ENCODE peak calls at places on chromosomes 4 and X, in eight cellular contexts. Z, D, W, O, I, N, J and F are unnamed samples.

GRCh38 chr4:47451657-47452056 is 11.8 kb downstream of the COMMD8 start:
- DNase-seq in O (no peak), J (no peak), Z (no peak), N (no peak), W (no peak), I (no peak), D (no peak), F (no peak)

GRCh38 chr4:48831532-48832015 is 686 bp downstream of the OCIAD1 start:
- DNase-seq in D (peak; percentile 48), J (no peak), Z (no peak), O (no peak), N (no peak), I (peak; percentile 52), W (no peak), F (peak; percentile 10)

GRCh38 chr4:20305976-20306375 is 54.3 kb downstream of the SLIT2 start:
- DNase-seq in W (no peak), J (no peak), O (no peak), N (no peak), I (no peak), Z (no peak), D (peak; percentile 25), F (no peak)

GRCh38 chr4:169270156-169270809 is 473 bp downstream of the SH3RF1 start:
- DNase-seq in O (no peak), J (peak; percentile 67), Z (peak; percentile 63), N (peak; percentile 59), W (peak; percentile 42), I (peak; percentile 61), D (peak; percentile 84), F (peak; percentile 80)

GRCh38 chr4:14924945-14925344 is 77.3 kb upstream of the CPEB2 start:
- DNase-seq in J (no peak), Z (no peak), O (no peak), W (peak; percentile 17), D (no peak), N (no peak), I (no peak), F (no peak)

GRCh38 chr4:36269116-36269515 is 12.3 kb upstream of the DTHD1 start:
- DNase-seq in Z (no peak), O (no peak), J (peak; percentile 9), W (peak; percentile 79), N (no peak), I (no peak), D (no peak), F (no peak)

GRCh38 chr4:14985843-14986242 is 16.4 kb upstream of the CPEB2 start:
- DNase-seq in O (no peak), I (no peak), Z (no peak), J (no peak), W (no peak), D (no peak), N (no peak), F (no peak)

GRCh38 chr4:129350800-129351199 is 254.8 kb downstream of the C4orf33 start:
- DNase-seq in I (no peak), D (no peak), N (peak; percentile 28), W (no peak), O (no peak), Z (no peak), J (no peak), F (no peak)

GRCh38 chrX:33272986-33273385 is 61.6 kb upstream of the DMD start:
- DNase-seq in I (no peak), N (no peak), D (no peak), J (no peak), Z (no peak), O (no peak), W (no peak), F (no peak)

GRCh38 chrX:3712080-3712869 is 1.2 kb downstream of the PRKX start:
- DNase-seq in Z (peak; percentile 40), I (peak; percentile 35), W (peak; percentile 30), J (peak; percentile 33), O (no peak), D (peak; percentile 30), N (no peak), F (peak; percentile 8)

GRCh38 chr4:11429646-11430045 is 952 bp upstream of the HS3ST1 start:
- DNase-seq in N (peak; percentile 17), D (no peak), I (no peak), J (no peak), W (no peak), Z (peak; percentile 61), O (no peak), F (no peak)

GRCh38 chrX:104284407-104285000 is 29.8 kb upstream of the ESX1 start:
- DNase-seq in J (no peak), N (no peak), Z (no peak), D (no peak), I (no peak), O (no peak), W (no peak), F (no peak)

GRCh38 chr4:127957105-127957504 is 7.9 kb downstream of the MFSD8 start:
- DNase-seq in W (no peak), O (no peak), D (no peak), Z (no peak), N (no peak), I (no peak), J (no peak), F (no peak)

GRCh38 chr4:183746305-183747229 is 87.5 kb downstream of the TRAPPC11 start:
- DNase-seq in W (no peak), O (no peak), I (no peak), D (no peak), Z (no peak), J (no peak), N (no peak), F (no peak)

GRCh38 chr4:107035711-107036601 is at the start of gene DKK2:
- DNase-seq in Z (no peak), W (peak; percentile 19), D (peak; percentile 6), I (peak; percentile 20), O (no peak), J (no peak), N (peak; percentile 10), F (peak; percentile 9)

DNA sequence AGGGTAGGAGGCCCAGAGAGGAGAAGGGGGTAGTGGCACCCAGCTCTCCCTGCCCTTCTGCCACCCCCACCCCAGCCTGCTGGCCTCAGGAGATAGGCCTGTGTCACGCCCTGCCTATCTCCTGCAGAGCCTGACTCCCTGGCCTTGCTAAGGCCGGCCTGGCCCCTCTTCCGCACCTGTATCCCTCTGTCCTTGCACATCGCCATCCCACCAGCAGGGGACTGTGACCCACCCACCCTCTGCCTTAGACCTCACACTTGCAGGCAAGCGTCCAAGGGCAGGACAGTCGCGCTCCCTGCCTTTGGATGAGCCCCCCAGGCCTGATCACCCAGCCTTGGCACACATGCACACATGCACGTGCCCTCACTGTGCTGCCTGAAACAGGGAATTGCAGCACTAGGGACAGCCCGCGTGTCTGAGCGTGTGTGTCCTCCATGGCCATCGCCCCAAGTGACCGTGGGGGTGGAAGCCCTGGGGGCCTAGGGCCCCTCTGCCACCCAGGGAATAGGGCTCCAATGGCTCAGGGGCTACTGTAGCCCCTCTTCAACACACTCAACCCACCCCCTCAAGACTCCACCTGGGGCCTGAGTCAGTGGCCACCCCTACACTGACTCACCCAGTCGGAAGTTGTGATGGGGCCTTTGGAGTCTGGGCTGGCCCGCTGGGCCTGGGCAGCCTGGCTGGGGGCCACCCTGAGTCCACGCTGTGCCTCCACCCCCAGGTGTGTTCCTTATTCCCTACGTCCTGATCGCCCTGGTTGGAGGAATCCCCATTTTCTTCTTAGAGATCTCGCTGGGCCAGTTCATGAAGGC is 2.1 kb downstream of the SLC6A8 start:
- DNase-seq in O (no peak), J (no peak), Z (no peak), D (no peak), N (peak; percentile 38), I (no peak), W (no peak), F (no peak)
- TF ChIP-seq CTCF in O (peak; percentile 46), J (no peak), Z (no peak), D (no peak), N (no peak), I (peak; percentile 10), W (no peak), F (no peak)

GRCh38 chrX:69615779-69616519 is at the start of gene EDA:
- DNase-seq in W (peak; percentile 63), I (peak; percentile 71), J (peak; percentile 50), O (peak; percentile 57), N (peak; percentile 65), Z (peak; percentile 77), D (peak; percentile 6), F (peak; percentile 8)
- TF ChIP-seq CTCF in W (no peak), I (no peak), J (no peak), O (no peak), N (no peak), Z (no peak), D (no peak), F (no peak)

DNA sequence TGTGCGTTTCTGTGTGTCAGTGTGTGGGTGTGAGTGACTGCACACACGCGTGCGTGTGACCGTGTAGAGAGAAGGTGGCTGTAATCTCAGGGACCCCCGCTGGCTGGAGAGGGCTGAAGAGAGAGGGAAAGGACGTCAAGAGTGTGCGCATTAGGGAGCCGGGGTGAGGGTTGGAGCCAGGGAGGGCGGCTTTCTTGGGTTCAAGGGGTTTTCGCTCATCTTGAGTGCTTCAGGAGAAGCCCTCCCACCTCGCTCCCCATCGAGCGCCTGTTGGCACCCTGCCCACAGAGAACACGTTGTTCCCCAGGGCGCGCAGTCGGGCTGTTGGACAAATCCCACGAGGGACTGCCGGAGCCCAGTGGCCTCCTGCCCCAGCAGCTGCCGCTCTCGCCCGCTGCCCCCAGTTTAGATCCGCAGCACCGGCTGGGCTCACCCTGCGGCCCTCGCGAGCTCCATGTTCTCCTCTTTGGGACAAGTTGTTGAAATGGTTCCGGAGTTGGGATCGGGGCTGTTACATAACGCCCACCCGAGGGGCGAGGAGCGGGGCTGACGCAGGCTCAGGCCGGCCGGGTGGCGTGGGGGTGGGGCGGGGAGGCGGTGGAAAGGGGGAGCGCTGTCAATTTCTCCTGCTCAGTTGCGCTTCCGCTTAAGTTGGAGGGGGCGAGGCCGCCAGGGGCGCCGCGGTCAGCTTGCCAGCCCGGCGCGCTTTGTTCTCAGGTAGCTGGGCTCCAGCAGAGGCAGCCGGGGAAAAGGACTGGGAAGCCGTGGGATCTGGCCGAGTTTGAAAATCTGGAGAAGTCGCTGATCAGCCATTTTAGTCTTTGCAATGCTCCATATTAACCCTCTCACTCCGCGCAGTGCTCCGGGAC is 1.6 kb downstream of the GRIA2 start:
- DNase-seq in Z (no peak), J (no peak), D (no peak), N (no peak), O (no peak), W (no peak), I (peak; percentile 11), F (no peak)
- TF ChIP-seq CTCF in Z (no peak), J (no peak), D (no peak), N (no peak), O (no peak), W (no peak), I (peak; percentile 14), F (no peak)

DNA sequence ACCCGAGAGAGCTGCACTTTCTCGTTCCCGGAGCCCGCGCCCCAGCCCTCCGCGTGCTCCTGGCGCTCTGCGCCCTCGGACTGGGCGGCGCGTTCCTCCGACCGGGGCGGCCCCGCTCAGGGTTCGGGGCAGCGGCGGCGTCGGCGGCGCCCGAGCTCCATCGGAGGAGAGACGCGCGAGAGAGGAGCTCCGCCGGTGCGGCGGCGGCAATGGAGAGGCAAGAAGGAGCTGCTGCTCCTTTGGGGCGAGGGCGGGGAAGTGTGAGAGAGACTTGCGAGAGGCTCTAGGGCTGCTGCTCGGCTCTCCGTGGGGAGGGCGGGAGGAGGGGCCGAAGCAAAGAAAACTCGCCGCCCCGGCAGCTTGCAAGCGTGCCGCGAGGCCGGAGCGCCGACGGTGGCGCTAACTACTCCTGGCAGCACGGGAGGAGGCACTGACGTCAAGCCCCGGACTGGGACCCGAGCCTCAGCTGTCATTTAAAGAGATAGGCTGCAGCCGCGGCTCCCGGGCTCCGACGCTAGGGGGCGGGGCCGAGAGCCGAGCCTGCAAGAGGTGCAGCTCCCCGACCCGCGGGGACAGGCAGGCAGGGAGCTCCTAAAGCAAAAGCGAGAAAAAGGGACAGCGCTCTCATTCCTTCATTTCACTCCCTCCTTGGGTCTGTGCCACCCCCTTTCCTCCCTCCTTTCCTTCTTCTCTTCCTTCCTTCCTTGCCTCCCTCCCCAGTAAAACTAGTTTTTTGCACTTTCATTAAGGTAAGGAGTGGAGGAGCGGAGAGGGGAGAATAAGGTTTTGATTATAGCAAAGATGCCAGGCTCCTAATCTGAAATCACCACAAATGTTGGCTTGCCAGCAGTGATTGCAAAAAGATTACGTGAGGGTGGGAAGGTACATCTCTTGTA is at the start of gene KCTD8:
- DNase-seq in W (peak; percentile 83), J (peak; percentile 72), D (peak; percentile 86), I (peak; percentile 78), Z (peak; percentile 76), N (peak; percentile 82), O (peak; percentile 95), F (peak; percentile 88)
- TF ChIP-seq CTCF in W (peak; percentile 64), J (peak; percentile 61), D (peak; percentile 77), I (peak; percentile 83), Z (peak; percentile 44), N (peak; percentile 86), O (peak; percentile 75), F (peak; percentile 91)